ENCODE peak calls at places on chromosomes 4 and X, in ten cellular contexts. A, V, S, M, H, L, R, E, D and B are unnamed samples.

GRCh38 chr4:99687120-99687519 is 29.5 kb upstream of the C4orf54 start:
- DNase-seq in A (no peak), V (no peak), S (no peak), M (no peak), H (no peak), L (no peak), R (no peak), E (no peak), D (no peak), B (no peak)

GRCh38 chrX:134622056-134622812 is 36.0 kb downstream of the PLAC1 start:
- DNase-seq in A (no peak), V (no peak), S (peak; percentile 49), M (peak; percentile 86), H (peak; percentile 35), L (no peak), R (peak; percentile 71), E (no peak), D (peak; percentile 47), B (peak; percentile 39)

GRCh38 chr4:78654809-78655208 is 103.2 kb downstream of the ANXA3 start:
- DNase-seq in A (no peak), V (no peak), S (no peak), M (peak; percentile 83), H (no peak), L (no peak), R (no peak), E (no peak), D (no peak), B (no peak)

GRCh38 chr4:108270466-108271450 is 102.0 kb upstream of the LEF1 start:
- DNase-seq in A (no peak), V (no peak), S (peak; percentile 51), M (peak; percentile 70), H (no peak), L (no peak), R (peak; percentile 65), E (no peak), D (peak; percentile 17), B (no peak)

GRCh38 chr4:140952709-140953108 is 180.6 kb downstream of the RNF150 start:
- DNase-seq in A (no peak), V (no peak), S (no peak), M (peak; percentile 56), H (no peak), L (no peak), R (no peak), E (no peak), D (no peak), B (no peak)

GRCh38 chr4:73856518-73856917 is 3.4 kb downstream of the PF4V1 start:
- DNase-seq in A (no peak), V (no peak), S (peak; percentile 84), M (peak; percentile 90), H (no peak), L (no peak), R (no peak), E (no peak), D (no peak), B (no peak)

GRCh38 chr4:100894339-100894870 is 376.6 kb upstream of the EMCN start:
- DNase-seq in A (no peak), V (no peak), S (no peak), M (no peak), H (no peak), L (no peak), R (no peak), E (no peak), D (no peak), B (no peak)

GRCh38 chrX:76253432-76253831 is 80.6 kb downstream of the PBDC1 start:
- DNase-seq in A (peak; percentile 34), V (no peak), S (no peak), M (peak; percentile 46), H (peak; percentile 30), L (no peak), R (no peak), E (peak; percentile 25), D (peak; percentile 1), B (peak; percentile 32)

GRCh38 chrX:70172964-70173363 is 4.3 kb upstream of the DGAT2L6 start:
- DNase-seq in A (no peak), V (no peak), S (no peak), M (no peak), H (no peak), L (no peak), R (no peak), E (no peak), D (no peak), B (no peak)

GRCh38 chr4:174192943-174193342 is 90.5 kb downstream of the FBXO8 start:
- DNase-seq in A (no peak), V (no peak), S (no peak), M (no peak), H (no peak), L (no peak), R (no peak), E (no peak), D (no peak), B (no peak)

GRCh38 chr4:67403342-67403741 is 142.0 kb downstream of the CENPC start:
- DNase-seq in A (no peak), V (no peak), S (no peak), M (no peak), H (no peak), L (no peak), R (no peak), E (no peak), D (no peak), B (no peak)

GRCh38 chr4:39713691-39714090 is 15.8 kb downstream of the UBE2K start:
- DNase-seq in A (no peak), V (no peak), S (no peak), M (peak; percentile 57), H (no peak), L (no peak), R (no peak), E (no peak), D (no peak), B (no peak)

GRCh38 chr4:147787204-147787603 is 55.3 kb downstream of the ARHGAP10 start:
- DNase-seq in A (no peak), V (no peak), S (no peak), M (peak; percentile 90), H (no peak), L (no peak), R (no peak), E (no peak), D (no peak), B (no peak)

GRCh38 chrX:100479329-100479728 is 69.3 kb upstream of the PCDH19 start:
- DNase-seq in A (no peak), V (no peak), S (no peak), M (no peak), H (no peak), L (no peak), R (no peak), E (no peak), D (no peak), B (no peak)

GRCh38 chr4:56127698-56128097 is 179.0 kb downstream of the CEP135 start:
- DNase-seq in A (no peak), V (no peak), S (no peak), M (no peak), H (no peak), L (no peak), R (no peak), E (no peak), D (no peak), B (no peak)

GRCh38 chr4:56128231-56128630 is 179.5 kb downstream of the CEP135 start:
- DNase-seq in A (no peak), V (no peak), S (no peak), M (peak; percentile 45), H (no peak), L (no peak), R (no peak), E (no peak), D (no peak), B (no peak)

GRCh38 chr4:56130609-56131150 is 181.9 kb downstream of the CEP135 start:
- DNase-seq in A (no peak), V (no peak), S (no peak), M (peak; percentile 6), H (no peak), L (no peak), R (no peak), E (no peak), D (no peak), B (no peak)

GRCh38 chr4:56132835-56133234 is 184.1 kb downstream of the CEP135 start:
- DNase-seq in A (no peak), V (no peak), S (no peak), M (no peak), H (no peak), L (no peak), R (no peak), E (no peak), D (no peak), B (no peak)

GRCh38 chr4:56129431-56129861 is 180.7 kb downstream of the CEP135 start:
- DNase-seq in A (peak; percentile 78), V (no peak), S (no peak), M (no peak), H (no peak), L (no peak), R (no peak), E (no peak), D (no peak), B (no peak)
- TF ChIP-seq CTCF in A (peak; percentile 70), V (no peak), S (peak; percentile 66), M (peak; percentile 10), H (peak; percentile 40), L (peak; percentile 55), R (peak; percentile 32), E (peak; percentile 7), D (no peak), B (peak; percentile 47)

GRCh38 chrX:23312136-23312535 is 22.5 kb upstream of the PTCHD1 start:
- DNase-seq in A (no peak), V (no peak), S (no peak), M (no peak), H (no peak), L (no peak), R (no peak), E (no peak), D (no peak), B (no peak)
- TF ChIP-seq CTCF in A (no peak), V (no peak), S (no peak), M (no peak), H (no peak), L (no peak), R (no peak), E (no peak), D (no peak), B (no peak)

GRCh38 chrX:40068048-40068447 is 29.7 kb downstream of the BCOR start:
- DNase-seq in A (no peak), V (peak; percentile 33), S (no peak), M (peak; percentile 19), H (no peak), L (no peak), R (no peak), E (no peak), D (no peak), B (no peak)
- TF ChIP-seq CTCF in A (no peak), V (no peak), S (no peak), M (no peak), H (no peak), L (no peak), R (no peak), E (no peak), D (no peak), B (no peak)

DNA sequence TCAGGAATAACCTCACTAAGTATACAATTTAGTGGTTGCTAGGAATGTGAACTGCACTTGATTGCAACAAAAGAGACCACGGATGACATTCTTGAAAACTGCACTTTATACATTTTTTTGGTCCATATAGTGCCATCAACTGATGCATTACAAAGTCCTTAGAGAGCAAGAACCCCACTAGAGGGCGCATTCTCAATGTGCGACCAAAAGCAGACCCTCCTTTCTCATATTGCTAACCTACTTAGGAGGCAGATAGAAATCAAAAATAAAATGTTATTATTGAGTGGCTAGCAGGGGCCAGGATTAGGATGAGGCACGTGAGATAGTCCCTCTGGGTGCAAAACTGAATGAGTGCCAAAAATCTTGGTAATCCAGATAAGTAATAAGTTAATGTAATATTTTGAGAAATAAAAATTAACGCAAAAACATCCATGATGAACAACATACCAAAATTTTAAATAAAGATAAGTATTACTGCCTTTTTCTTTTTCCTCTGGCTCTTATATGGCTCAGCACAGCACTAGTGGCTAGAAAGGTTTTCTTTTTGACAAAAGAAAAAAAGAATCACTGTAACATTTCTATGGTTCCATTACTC is 99.0 kb upstream of the IQCM start:
- DNase-seq in A (peak; percentile 62), V (no peak), S (no peak), M (peak; percentile 66), H (no peak), L (peak; percentile 22), R (no peak), E (peak; percentile 64), D (no peak), B (peak; percentile 60)
- TF ChIP-seq CTCF in A (peak; percentile 27), V (no peak), S (peak; percentile 93), M (peak; percentile 90), H (peak; percentile 72), L (peak; percentile 78), R (peak; percentile 79), E (peak; percentile 52), D (peak; percentile 66), B (peak; percentile 70)